ENCODE peak calls at places on chromosomes 13 and 19, in eight cellular contexts. W, I, V, L, S, F, Q and M are unnamed samples.

GRCh38 chr13:48993150-48993549 is 17.4 kb downstream of the FNDC3A start:
- DNase-seq in I (no peak), W (no peak), S (no peak), L (no peak), V (no peak), Q (no peak), F (no peak), M (no peak)

GRCh38 chr13:114141261-114141996 is 9.0 kb upstream of the RASA3 start:
- DNase-seq in W (no peak), L (no peak), Q (no peak), S (no peak), I (no peak), V (no peak), F (no peak), M (no peak)

GRCh38 chr13:96052655-96053002 is 572 bp downstream of the UGGT2 start:
- DNase-seq in F (no peak), W (peak; percentile 32), V (peak; percentile 88), I (no peak), L (peak; percentile 24), Q (no peak), S (no peak), M (no peak)

GRCh38 chr19:18915639-18916038 is 3.5 kb downstream of the COPE start:
- DNase-seq in Q (peak; percentile 40), S (no peak), V (peak; percentile 45), L (no peak), F (no peak), I (no peak), W (no peak), M (no peak)

GRCh38 chr13:111326981-111327642 is 6.7 kb downstream of the TEX29 start:
- DNase-seq in L (no peak), V (no peak), Q (no peak), F (no peak), S (no peak), W (no peak), I (no peak), M (no peak)

GRCh38 chr13:49292742-49293498 is 45.2 kb downstream of the CDADC1 start:
- DNase-seq in Q (no peak), V (peak; percentile 74), L (no peak), I (peak; percentile 13), W (no peak), S (peak; percentile 82), F (no peak), M (no peak)

GRCh38 chr13:97322740-97323342 is 100.7 kb downstream of the MBNL2 start:
- DNase-seq in I (no peak), S (no peak), L (no peak), Q (no peak), V (no peak), F (no peak), W (no peak), M (no peak)

GRCh38 chr13:40968416-40969000 is 50.6 kb downstream of the ELF1 start:
- DNase-seq in L (peak; percentile 22), Q (no peak), V (no peak), W (no peak), I (no peak), S (no peak), F (no peak), M (no peak)

GRCh38 chr13:95784161-95784880 is 107.4 kb downstream of the DNAJC3 start:
- DNase-seq in I (no peak), S (no peak), V (peak; percentile 94), W (peak; percentile 31), F (no peak), L (peak; percentile 55), Q (no peak), M (no peak)

GRCh38 chr19:14582894-14583340 is at the start of gene CLEC17A:
- DNase-seq in V (no peak), F (no peak), Q (no peak), L (no peak), I (no peak), S (no peak), W (no peak), M (no peak)

GRCh38 chr19:55242517-55242916 is 14.0 kb upstream of the TMEM86B start:
- DNase-seq in V (no peak), W (no peak), I (no peak), L (no peak), S (no peak), Q (no peak), F (no peak), M (no peak)

GRCh38 chr13:36736119-36736726 is 62.4 kb downstream of the SERTM1 start:
- DNase-seq in W (no peak), F (no peak), L (no peak), I (peak; percentile 10), V (peak; percentile 54), S (no peak), Q (peak; percentile 61), M (no peak)

GRCh38 chr13:36344173-36344572 is 2.0 kb downstream of the SPART start:
- DNase-seq in W (no peak), S (no peak), F (no peak), Q (no peak), V (peak; percentile 89), L (no peak), I (no peak), M (no peak)

GRCh38 chr13:79435549-79435948 is 29.5 kb upstream of the RBM26 start:
- DNase-seq in V (peak; percentile 57), W (peak; percentile 37), I (no peak), S (no peak), Q (no peak), F (no peak), L (peak; percentile 82), M (no peak)

GRCh38 chr19:18440421-18440877 is 2.5 kb upstream of the ISYNA1 start:
- DNase-seq in W (no peak), S (no peak), Q (no peak), F (no peak), V (no peak), I (no peak), L (no peak), M (no peak)

GRCh38 chr13:109330941-109331340 is 455.4 kb downstream of the IRS2 start:
- DNase-seq in V (peak; percentile 35), I (no peak), Q (no peak), L (no peak), F (no peak), S (no peak), W (peak; percentile 41), M (no peak)

GRCh38 chr13:101454767-101455166 is 2.3 kb downstream of the ITGBL1 start:
- DNase-seq in V (no peak), L (no peak), F (no peak), S (no peak), Q (no peak), W (no peak), I (no peak), M (no peak)

GRCh38 chr19:33282036-33282686 is 20.2 kb downstream of the CEBPA start:
- DNase-seq in L (no peak), W (no peak), Q (no peak), S (no peak), V (no peak), F (no peak), I (no peak), M (no peak)

GRCh38 chr19:28519950-28520861 is 692.7 kb downstream of the UQCRFS1 start:
- DNase-seq in W (no peak), L (no peak), I (no peak), V (no peak), F (no peak), S (no peak), Q (peak; percentile 43), M (no peak)

GRCh38 chr19:14463747-14464146 is 11.4 kb downstream of the PTGER1 start:
- DNase-seq in S (no peak), I (no peak), V (no peak), F (no peak), Q (no peak), L (no peak), W (no peak), M (no peak)

GRCh38 chr13:75468098-75468497 is 13.9 kb downstream of the TBC1D4 start:
- DNase-seq in W (no peak), V (no peak), L (no peak), I (no peak), F (no peak), S (no peak), Q (no peak), M (no peak)

GRCh38 chr13:57630661-57631606 is 610 bp upstream of the PCDH17 start:
- DNase-seq in Q (peak; percentile 23), S (no peak), W (no peak), L (no peak), V (peak; percentile 64), F (no peak), I (no peak), M (no peak)

GRCh38 chr13:43014162-43014561 is 9.2 kb upstream of the DNAJC15 start:
- DNase-seq in S (no peak), F (no peak), W (no peak), Q (no peak), V (no peak), L (no peak), I (no peak), M (no peak)

GRCh38 chr19:11338569-11339253 is 746 bp downstream of the RAB3D start:
- DNase-seq in I (no peak), W (no peak), V (no peak), F (no peak), L (no peak), Q (no peak), S (no peak), M (no peak)

GRCh38 chr13:110950356-110950755 is 35.5 kb upstream of the ANKRD10 start:
- DNase-seq in Q (no peak), I (no peak), L (no peak), S (no peak), W (no peak), V (no peak), F (no peak), M (no peak)

GRCh38 chr19:38047048-38047435 is 140.0 kb downstream of the SIPA1L3 start:
- DNase-seq in S (no peak), W (no peak), I (no peak), F (no peak), V (no peak), Q (no peak), L (no peak), M (no peak)

GRCh38 chr19:29666634-29667389 is 1.6 kb downstream of the PLEKHF1 start:
- DNase-seq in I (no peak), V (peak; percentile 83), L (no peak), F (no peak), S (no peak), Q (peak; percentile 62), W (no peak), M (no peak)

GRCh38 chr19:34260771-34261173 is 6.4 kb downstream of the GARRE1 start:
- DNase-seq in L (no peak), S (no peak), I (no peak), Q (no peak), W (no peak), F (no peak), V (no peak), M (no peak)

GRCh38 chr19:32599736-32600157 is 18.8 kb downstream of the PDCD5 start:
- DNase-seq in Q (peak; percentile 44), W (no peak), L (no peak), F (no peak), I (no peak), S (no peak), V (peak; percentile 70), M (no peak)

GRCh38 chr13:66914155-66914554 is 316.0 kb downstream of the PCDH9 start:
- DNase-seq in S (no peak), F (no peak), V (peak; percentile 26), W (no peak), L (no peak), Q (no peak), I (no peak), M (no peak)